ENCODE peak calls at places on chromosomes 2 and 18, in ten cellular contexts. C is RWPE1, Z is sigmoid colon, R is left lung, H is body of pancreas, N is Panc1, Y is psoas muscle, D is neuronal stem cell, T is Peyer's patch, B is neural progenitor cell. X is an unnamed sample.

GRCh38 chr2:7392076-7392787 is 475.0 kb downstream of the RNF144A start:
- DNase-seq in C (peak), Z (no peak), R (no peak), H (peak), N (no peak), Y (no peak), D (no peak), T (no peak), B (no peak), X (no peak)

GRCh38 chr2:233245406-233245805 is 6.1 kb upstream of the ATG16L1 start:
- DNase-seq in C (no peak), Z (no peak), R (no peak), H (no peak), N (no peak), Y (no peak), D (no peak), T (no peak), B (no peak), X (no peak)

GRCh38 chr2:236934656-236935055 is 151.0 kb upstream of the COPS8 start:
- DNase-seq in C (no peak), Z (no peak), R (no peak), H (no peak), N (no peak), Y (no peak), D (no peak), T (no peak), B (no peak), X (no peak)

GRCh38 chr2:230230087-230230486 is 4.6 kb downstream of the SP140 start:
- DNase-seq in C (no peak), Z (no peak), R (no peak), H (no peak), N (no peak), Y (no peak), D (no peak), T (no peak), B (no peak), X (no peak)

GRCh38 chr2:27860111-27860510 is 30.1 kb downstream of the RBKS start:
- DNase-seq in C (peak), Z (no peak), R (no peak), H (no peak), N (peak), Y (no peak), D (no peak), T (no peak), B (no peak), X (no peak)

GRCh38 chr2:21043744-21044532 is at the start of gene APOB:
- DNase-seq in C (no peak), Z (peak), R (no peak), H (peak), N (no peak), Y (peak), D (peak), T (peak), B (peak), X (no peak)

GRCh38 chr18:75097491-75098225 is 111.3 kb downstream of the PTGR3 start:
- DNase-seq in C (no peak), Z (no peak), R (no peak), H (no peak), N (no peak), Y (no peak), D (no peak), T (no peak), B (no peak), X (no peak)

GRCh38 chr2:15031745-15032240 is 399.3 kb downstream of the LRATD1 start:
- DNase-seq in C (no peak), Z (no peak), R (no peak), H (no peak), N (no peak), Y (no peak), D (no peak), T (no peak), B (peak), X (no peak)

GRCh38 chr2:219254590-219255219 is 987 bp upstream of the TUBA4A start:
- DNase-seq in C (no peak), Z (no peak), R (peak), H (no peak), N (no peak), Y (no peak), D (no peak), T (no peak), B (no peak), X (no peak)

GRCh38 chr2:18671363-18671762 is 82.0 kb upstream of the NT5C1B start:
- DNase-seq in C (no peak), Z (no peak), R (no peak), H (no peak), N (no peak), Y (no peak), D (no peak), T (no peak), B (no peak), X (no peak)
- H3K27ac ChIP-seq in C (no peak), Z (no peak), R (no peak), H (no peak), N (no peak), Y (no peak), D (no peak), T (no peak), B (no peak), X (no peak)

GRCh38 chr2:61456746-61457420 is 14.0 kb downstream of the USP34 start:
- DNase-seq in C (no peak), Z (no peak), R (no peak), H (no peak), N (no peak), Y (no peak), D (no peak), T (no peak), B (no peak), X (no peak)
- H3K27ac ChIP-seq in C (no peak), Z (no peak), R (no peak), H (peak), N (no peak), Y (peak), D (no peak), T (no peak), B (no peak), X (no peak)

GRCh38 chr18:58375051-58375450 is 253.8 kb downstream of the ALPK2 start:
- DNase-seq in C (no peak), Z (no peak), R (no peak), H (no peak), N (no peak), Y (no peak), D (no peak), T (no peak), B (no peak), X (no peak)

GRCh38 chr18:58379443-58379842 is 249.4 kb downstream of the ALPK2 start:
- DNase-seq in C (no peak), Z (no peak), R (no peak), H (no peak), N (no peak), Y (no peak), D (no peak), T (no peak), B (no peak), X (no peak)

GRCh38 chr18:58381676-58382411 is 247.0 kb downstream of the ALPK2 start:
- DNase-seq in C (no peak), Z (no peak), R (no peak), H (no peak), N (no peak), Y (no peak), D (no peak), T (no peak), B (no peak), X (no peak)

GRCh38 chr18:58378411-58378820 is 250.5 kb downstream of the ALPK2 start:
- DNase-seq in C (no peak), Z (no peak), R (no peak), H (no peak), N (no peak), Y (no peak), D (no peak), T (no peak), B (no peak), X (no peak)

GRCh38 chr18:58378980-58379379 is 249.9 kb downstream of the ALPK2 start:
- DNase-seq in C (no peak), Z (no peak), R (no peak), H (no peak), N (no peak), Y (no peak), D (no peak), T (no peak), B (no peak), X (no peak)
- H3K27ac ChIP-seq in C (no peak), Z (no peak), R (no peak), H (no peak), N (no peak), Y (no peak), D (no peak), T (no peak), B (no peak), X (no peak)

GRCh38 chr2:171147081-171147480 is 13.6 kb downstream of the TLK1 start:
- DNase-seq in C (no peak), Z (no peak), R (no peak), H (no peak), N (no peak), Y (no peak), D (no peak), T (no peak), B (no peak), X (no peak)

GRCh38 chr2:171143670-171144062 is 17.0 kb downstream of the TLK1 start:
- DNase-seq in C (no peak), Z (no peak), R (no peak), H (no peak), N (no peak), Y (no peak), D (no peak), T (no peak), B (no peak), X (no peak)

GRCh38 chr2:171146071-171146470 is 14.6 kb downstream of the TLK1 start:
- DNase-seq in C (no peak), Z (no peak), R (no peak), H (no peak), N (no peak), Y (no peak), D (no peak), T (no peak), B (no peak), X (no peak)

GRCh38 chr2:171149539-171149938 is 11.2 kb downstream of the TLK1 start:
- DNase-seq in C (no peak), Z (no peak), R (no peak), H (no peak), N (no peak), Y (no peak), D (no peak), T (no peak), B (no peak), X (no peak)

DNA sequence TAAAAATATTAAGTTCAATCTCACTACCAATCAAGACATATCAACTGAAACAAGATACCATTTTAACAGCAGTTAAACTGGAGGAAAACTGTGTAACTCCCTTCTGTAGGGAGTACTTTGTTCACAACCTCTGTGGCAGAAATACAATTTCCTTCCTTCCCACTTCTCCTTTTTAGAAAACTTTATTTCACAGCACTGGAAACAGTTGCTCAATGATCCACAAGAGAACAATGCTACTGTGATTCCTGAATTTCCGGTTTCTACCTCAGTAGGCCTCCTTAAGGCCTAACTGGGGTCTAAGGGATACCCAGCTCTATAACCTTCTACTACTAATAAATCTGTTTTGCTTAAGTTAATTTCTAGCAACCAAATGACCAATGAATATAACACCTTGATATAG is 14.1 kb downstream of the TLK1 start:
- DNase-seq in C (peak), Z (no peak), R (no peak), H (no peak), N (no peak), Y (no peak), D (no peak), T (no peak), B (no peak), X (no peak)
- H3K27ac ChIP-seq in C (no peak), Z (peak), R (no peak), H (peak), N (no peak), Y (no peak), D (no peak), T (no peak), B (peak), X (no peak)

GRCh38 chr2:150690261-150690660 is 202.8 kb upstream of the RND3 start:
- DNase-seq in C (no peak), Z (no peak), R (no peak), H (no peak), N (no peak), Y (no peak), D (no peak), T (no peak), B (no peak), X (no peak)

GRCh38 chr2:150690870-150691269 is 203.4 kb upstream of the RND3 start:
- DNase-seq in C (no peak), Z (no peak), R (no peak), H (no peak), N (no peak), Y (no peak), D (no peak), T (no peak), B (no peak), X (no peak)

GRCh38 chr2:150688016-150688415 is 200.5 kb upstream of the RND3 start:
- DNase-seq in C (no peak), Z (no peak), R (no peak), H (no peak), N (no peak), Y (no peak), D (no peak), T (no peak), B (no peak), X (no peak)

GRCh38 chr2:150689600-150689999 is 202.1 kb upstream of the RND3 start:
- DNase-seq in C (no peak), Z (no peak), R (no peak), H (no peak), N (no peak), Y (no peak), D (no peak), T (no peak), B (no peak), X (no peak)

DNA sequence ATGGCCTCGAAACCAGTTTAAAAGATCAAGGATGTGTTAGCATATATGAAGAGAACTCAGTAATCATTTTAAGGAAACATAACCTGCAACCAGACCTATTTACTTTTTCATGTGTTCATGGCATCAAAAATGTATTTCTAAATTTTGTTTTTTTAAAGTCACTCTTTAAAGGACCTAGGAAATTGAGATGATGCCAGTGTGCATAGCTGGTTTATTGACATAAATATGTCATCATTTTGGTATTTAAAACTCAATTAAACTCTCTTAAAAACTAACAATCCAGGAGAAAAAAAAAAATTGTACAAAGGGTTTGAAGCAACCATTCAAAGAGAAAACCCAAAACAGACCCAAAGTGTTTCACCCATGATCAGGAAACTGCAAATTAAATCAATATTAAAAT is 198.9 kb upstream of the RND3 start:
- DNase-seq in C (no peak), Z (no peak), R (no peak), H (no peak), N (no peak), Y (no peak), D (no peak), T (no peak), B (no peak), X (no peak)
- H3K27ac ChIP-seq in C (no peak), Z (no peak), R (no peak), H (no peak), N (no peak), Y (no peak), D (no peak), T (no peak), B (no peak), X (no peak)

DNA sequence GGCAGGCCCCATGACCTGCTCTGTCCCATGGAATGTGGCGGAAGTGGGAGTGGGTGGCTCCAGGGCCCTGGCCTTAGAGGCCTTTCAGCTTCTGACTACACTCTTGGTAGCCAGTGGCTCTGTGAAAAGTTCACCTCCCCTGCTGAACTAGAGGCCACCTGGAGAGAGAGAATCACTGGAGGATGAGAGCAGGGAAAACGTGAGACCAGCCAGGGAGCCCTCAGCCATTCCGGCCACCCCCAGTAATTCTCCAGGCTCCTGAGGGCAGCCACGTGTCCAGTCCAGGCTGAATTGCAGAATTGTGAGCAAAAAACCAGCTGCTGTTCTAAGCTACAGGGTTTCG is 10.5 kb downstream of the COLEC12 start:
- DNase-seq in C (no peak), Z (no peak), R (no peak), H (no peak), N (no peak), Y (no peak), D (no peak), T (no peak), B (no peak), X (no peak)
- H3K27ac ChIP-seq in C (no peak), Z (peak), R (no peak), H (no peak), N (no peak), Y (no peak), D (no peak), T (no peak), B (no peak), X (no peak)

GRCh38 chr18:63844254-63844653 is 43.3 kb upstream of the SERPINB2 start:
- DNase-seq in C (peak), Z (no peak), R (no peak), H (no peak), N (no peak), Y (no peak), D (peak), T (no peak), B (peak), X (no peak)

GRCh38 chr18:63848159-63848558 is 39.3 kb upstream of the SERPINB2 start:
- DNase-seq in C (peak), Z (no peak), R (no peak), H (no peak), N (no peak), Y (no peak), D (peak), T (no peak), B (peak), X (no peak)

GRCh38 chr18:63850636-63851035 is 36.9 kb upstream of the SERPINB2 start:
- DNase-seq in C (no peak), Z (no peak), R (no peak), H (no peak), N (no peak), Y (no peak), D (no peak), T (no peak), B (no peak), X (no peak)

DNA sequence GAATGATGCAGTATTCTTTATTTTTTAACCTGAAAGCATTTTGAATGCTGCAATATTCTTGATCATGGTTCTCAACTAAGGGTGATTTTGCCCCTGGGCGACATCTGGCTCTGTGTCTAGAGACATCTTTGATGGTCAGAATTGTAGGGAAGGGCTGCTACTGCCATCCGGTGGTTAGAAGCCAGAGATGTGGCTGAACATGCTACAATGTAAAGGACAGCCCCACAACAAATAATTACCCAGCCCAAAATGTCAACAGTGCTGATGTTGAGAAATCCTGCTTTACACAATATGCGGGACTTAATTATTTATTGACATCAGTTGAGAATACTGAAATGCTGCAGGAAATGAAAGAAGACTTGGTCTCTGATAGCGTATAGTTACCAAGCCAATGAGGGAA is 37.5 kb upstream of the SERPINB2 start:
- DNase-seq in C (peak), Z (no peak), R (no peak), H (no peak), N (no peak), Y (no peak), D (peak), T (no peak), B (peak), X (no peak)
- H3K27ac ChIP-seq in C (no peak), Z (no peak), R (no peak), H (no peak), N (no peak), Y (no peak), D (no peak), T (no peak), B (no peak), X (no peak)

GRCh38 chr2:151855111-151855510 is 26.9 kb upstream of the ARL5A start:
- DNase-seq in C (no peak), Z (no peak), R (no peak), H (no peak), N (no peak), Y (no peak), D (no peak), T (no peak), B (no peak), X (no peak)

GRCh38 chr2:151852260-151853069 is 24.2 kb upstream of the ARL5A start:
- DNase-seq in C (no peak), Z (no peak), R (no peak), H (no peak), N (no peak), Y (no peak), D (no peak), T (no peak), B (no peak), X (no peak)

GRCh38 chr2:151851761-151852160 is 23.5 kb upstream of the ARL5A start:
- DNase-seq in C (no peak), Z (no peak), R (no peak), H (no peak), N (no peak), Y (no peak), D (no peak), T (no peak), B (peak), X (no peak)

GRCh38 chr2:151849413-151850010 is 21.3 kb upstream of the ARL5A start:
- DNase-seq in C (no peak), Z (no peak), R (no peak), H (no peak), N (no peak), Y (no peak), D (no peak), T (no peak), B (no peak), X (no peak)

DNA sequence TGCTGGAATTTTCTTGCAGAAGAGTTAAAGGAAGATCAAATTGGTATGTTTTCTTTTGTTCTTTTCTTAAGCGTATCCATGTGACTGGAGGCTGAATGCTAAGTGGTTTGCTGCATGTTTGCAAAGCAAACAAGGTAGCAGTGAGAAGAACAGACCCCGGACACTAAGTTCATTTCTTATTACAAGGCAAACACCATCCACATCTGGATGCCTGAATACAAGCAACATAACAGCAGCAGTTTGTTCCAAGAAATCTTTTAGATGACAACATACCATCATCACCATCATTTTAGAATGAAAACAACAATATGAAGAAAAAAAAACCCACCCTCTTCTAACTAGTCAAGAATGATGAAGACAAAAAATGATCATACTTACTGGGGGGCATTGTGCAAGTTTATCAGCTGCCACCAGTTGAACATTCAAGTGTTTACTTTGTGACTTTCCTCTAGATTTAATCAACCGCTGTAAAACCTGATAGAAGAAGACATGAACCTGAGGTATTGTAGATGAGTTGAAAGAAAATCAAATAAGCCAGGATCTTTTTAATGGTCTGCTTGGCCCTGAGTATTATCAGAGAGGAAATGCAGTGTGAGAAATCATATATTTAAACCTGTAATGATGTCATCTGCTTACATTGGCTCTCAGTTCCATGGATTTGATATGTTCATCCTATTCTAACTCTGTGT is 25.0 kb upstream of the ARL5A start:
- DNase-seq in C (no peak), Z (no peak), R (no peak), H (no peak), N (no peak), Y (no peak), D (no peak), T (no peak), B (no peak), X (no peak)
- H3K27ac ChIP-seq in C (no peak), Z (no peak), R (no peak), H (no peak), N (no peak), Y (no peak), D (no peak), T (no peak), B (no peak), X (no peak)

X was measured in caudate nucleus.